ENCODE peak calls at places on chromosomes 1 and 21, in eight cellular contexts. M is SJSA1, U is iPS DF 6.9, C is uterus, N is left ventricle myocardium inferior, Y is upper lobe of right lung, L is mucosa of descending colon, Q is mesenchymal stem cell. X is an unnamed sample. For H3K9me3, the result is how much of the 10 kb centered on the place peaks cover.

GRCh38 chr21:29073222-29074006 is at the start of gene CCT8:
- DNase-seq in M (peak), U (peak), C (peak), N (peak), Y (peak), L (peak), Q (peak), X (peak)

GRCh38 chr1:177983824-177984528 is 14.1 kb upstream of the SEC16B start:
- DNase-seq in M (peak), U (peak), C (peak), N (peak), Y (no peak), L (peak), Q (peak), X (no peak)

GRCh38 chr1:58397187-58397820 is 149.2 kb downstream of the OMA1 start:
- DNase-seq in M (peak), U (no peak), C (no peak), N (no peak), Y (no peak), L (no peak), Q (peak), X (no peak)

GRCh38 chr1:9181176-9181906 is 52.4 kb upstream of the GPR157 start:
- DNase-seq in M (peak), U (no peak), C (peak), N (peak), Y (peak), L (peak), Q (peak), X (peak)

GRCh38 chr1:177585492-177586220 is 384.2 kb downstream of the SEC16B start:
- DNase-seq in M (no peak), U (no peak), C (no peak), N (no peak), Y (no peak), L (peak), Q (no peak), X (no peak)

GRCh38 chr1:115325876-115326275 is 12.2 kb downstream of the NGF start:
- DNase-seq in M (no peak), U (no peak), C (no peak), N (no peak), Y (no peak), L (no peak), Q (peak), X (no peak)

GRCh38 chr21:43935711-43936110 is 70.7 kb downstream of the AGPAT3 start:
- DNase-seq in M (no peak), U (no peak), C (no peak), N (no peak), Y (no peak), L (no peak), Q (no peak), X (no peak)

GRCh38 chr1:201156819-201157218 is 2.5 kb upstream of the TMEM9 start:
- DNase-seq in M (no peak), U (no peak), C (no peak), N (no peak), Y (no peak), L (no peak), Q (no peak), X (no peak)

GRCh38 chr1:207034998-207035397 is 2.4 kb upstream of the C1orf116 start:
- DNase-seq in M (peak), U (no peak), C (no peak), N (no peak), Y (no peak), L (no peak), Q (peak), X (no peak)

DNA sequence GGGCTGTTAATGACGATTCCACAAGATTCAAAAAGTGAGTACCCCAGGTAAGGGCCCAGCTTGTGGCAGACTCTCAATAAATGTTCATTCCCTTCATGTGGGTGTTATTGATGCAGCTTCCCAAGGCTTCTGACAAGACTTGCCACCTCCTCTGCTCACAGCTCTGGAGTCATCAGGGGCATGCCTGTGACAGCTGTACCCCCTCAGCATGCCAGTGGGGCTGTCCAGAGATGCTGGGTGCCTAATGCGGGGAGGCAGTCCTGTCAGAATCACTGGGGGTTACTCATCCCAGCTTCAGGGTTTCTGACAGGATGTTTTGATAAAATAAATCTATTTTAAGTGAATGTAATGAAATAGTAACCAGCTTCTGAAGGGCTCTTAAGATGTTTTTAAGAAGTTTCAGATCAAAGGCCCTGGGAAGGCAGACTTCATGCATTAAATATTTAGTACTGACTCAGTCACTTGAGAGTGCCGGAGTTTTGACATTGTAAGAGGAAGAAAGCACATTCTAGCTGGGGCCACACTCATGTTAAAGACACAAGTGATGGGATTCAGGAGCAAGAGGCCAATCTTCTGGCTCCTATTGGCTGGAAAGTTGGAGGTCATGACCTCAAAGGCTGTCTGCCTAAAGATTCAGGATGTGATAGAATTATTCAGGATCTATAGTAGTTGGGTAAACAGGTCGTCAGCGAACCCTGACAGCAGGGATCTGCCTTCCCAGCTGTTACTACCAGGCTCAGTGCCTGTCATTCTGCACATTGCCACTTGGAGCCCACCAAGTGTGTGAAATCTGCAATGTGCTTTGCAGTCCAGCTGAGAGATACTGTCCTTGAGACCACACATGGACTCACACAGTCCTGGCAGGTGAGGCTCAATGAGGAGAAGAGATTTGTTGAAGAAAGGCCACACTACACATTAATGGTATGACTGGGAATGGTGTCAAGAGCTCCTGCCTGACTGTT is 239.6 kb upstream of the BEND5 start:
- DNase-seq in M (no peak), U (no peak), C (no peak), N (no peak), Y (no peak), L (no peak), Q (no peak), X (no peak)
- H3K9me3 ChIP-seq in M (under half), U (under half), C (under half), N (under half), Y (under half), L (under half), Q (under half), X (under half)

GRCh38 chr21:16509466-16509865 is 779.7 kb downstream of the USP25 start:
- DNase-seq in M (no peak), U (no peak), C (no peak), N (no peak), Y (no peak), L (no peak), Q (no peak), X (no peak)

GRCh38 chr21:16519012-16519411 is 789.2 kb downstream of the USP25 start:
- DNase-seq in M (no peak), U (no peak), C (no peak), N (no peak), Y (no peak), L (no peak), Q (no peak), X (no peak)

GRCh38 chr21:16519656-16520055 is 789.9 kb downstream of the USP25 start:
- DNase-seq in M (no peak), U (no peak), C (no peak), N (no peak), Y (no peak), L (no peak), Q (no peak), X (no peak)

GRCh38 chr21:16517380-16517779 is 787.6 kb downstream of the USP25 start:
- DNase-seq in M (no peak), U (no peak), C (no peak), N (no peak), Y (no peak), L (no peak), Q (no peak), X (no peak)

DNA sequence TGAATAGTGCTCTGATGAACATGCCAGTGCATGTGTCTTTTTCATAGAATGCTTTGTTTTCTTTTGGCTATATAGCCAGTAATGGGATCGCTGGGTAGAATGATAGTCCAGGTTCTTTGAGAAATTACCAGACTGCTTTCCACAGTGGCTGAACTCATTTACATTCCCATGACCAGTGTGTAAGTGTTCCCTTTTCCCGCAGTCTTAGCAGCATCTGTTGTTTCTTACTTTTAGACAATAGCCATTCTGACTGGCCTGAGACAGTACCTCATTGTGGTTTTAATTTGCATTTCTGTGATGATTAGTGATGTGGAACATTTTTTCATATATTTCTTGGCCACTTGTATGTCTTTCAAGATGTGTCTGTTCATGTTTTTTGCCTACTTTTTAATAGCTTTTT is 784.5 kb downstream of the USP25 start:
- DNase-seq in M (no peak), U (no peak), C (no peak), N (no peak), Y (no peak), L (no peak), Q (no peak), X (no peak)
- H3K9me3 ChIP-seq in M (under half), U (under half), C (under half), N (under half), Y (under half), L (under half), Q (under half), X (under half)

GRCh38 chr1:66384258-66384657 is 149.7 kb upstream of the SGIP1 start:
- DNase-seq in M (no peak), U (no peak), C (no peak), N (no peak), Y (no peak), L (no peak), Q (no peak), X (no peak)
- H3K9me3 ChIP-seq in M (under half), U (under half), C (under half), N (under half), Y (under half), L (under half), Q (under half), X (under half)

GRCh38 chr1:248098529-248098928 is 3.5 kb downstream of the OR2L13 start:
- DNase-seq in M (no peak), U (no peak), C (no peak), N (no peak), Y (no peak), L (no peak), Q (no peak), X (no peak)

DNA sequence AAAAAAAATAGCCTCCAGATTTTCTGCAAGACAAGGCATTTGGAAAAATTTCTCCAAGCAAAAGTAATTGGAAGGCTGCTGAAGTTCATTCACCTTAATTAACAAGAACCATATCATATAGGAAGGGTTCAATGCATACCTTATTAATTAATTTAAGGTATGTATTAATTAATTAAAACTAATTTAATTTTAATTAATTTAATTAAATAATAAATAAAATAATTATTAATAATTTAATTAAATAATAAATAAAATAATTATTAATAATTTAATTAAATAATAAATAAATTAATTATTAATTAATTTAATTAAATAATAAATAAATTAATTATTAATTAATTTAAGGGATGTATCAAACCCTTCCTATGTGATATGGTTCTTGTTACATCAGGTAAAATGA is 7.9 kb downstream of the OR2L13 start:
- DNase-seq in M (no peak), U (no peak), C (no peak), N (no peak), Y (no peak), L (no peak), Q (no peak), X (no peak)
- H3K9me3 ChIP-seq in M (under half), U (under half), C (under half), N (under half), Y (under half), L (under half), Q (under half), X (under half)

DNA sequence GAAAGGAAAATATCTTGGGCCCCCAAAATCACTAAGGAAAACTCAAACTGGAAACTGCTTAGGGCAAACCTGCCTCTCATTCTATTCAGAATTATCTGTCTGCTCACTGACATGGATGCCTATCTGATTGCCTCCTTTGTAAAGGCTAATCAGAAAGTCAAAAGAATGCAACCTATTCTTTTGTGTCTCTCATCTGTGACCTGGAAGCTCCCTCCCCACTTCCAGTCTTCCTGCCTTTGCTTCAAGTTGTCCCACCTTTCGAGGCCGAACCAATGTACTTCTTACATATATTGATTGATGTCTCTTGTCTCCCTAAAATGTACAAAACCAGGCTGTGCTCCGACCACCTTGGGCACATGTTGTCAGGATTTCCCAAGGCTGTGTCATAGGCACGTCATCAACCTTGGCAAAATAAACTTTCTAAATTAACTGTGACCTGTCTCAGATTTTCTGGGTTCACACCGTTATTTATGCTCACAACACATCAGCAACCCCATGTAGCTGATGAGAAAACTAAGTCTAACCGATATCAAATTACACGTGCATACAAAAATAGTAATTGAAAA is 302.3 kb upstream of the NRIP1 start:
- DNase-seq in M (no peak), U (peak), C (no peak), N (no peak), Y (no peak), L (no peak), Q (no peak), X (no peak)
- H3K9me3 ChIP-seq in M (under half), U (under half), C (under half), N (under half), Y (under half), L (under half), Q (under half), X (under half)

GRCh38 chr1:228242313-228242864 is 34.5 kb downstream of the OBSCN start:
- DNase-seq in M (no peak), U (no peak), C (no peak), N (no peak), Y (no peak), L (no peak), Q (no peak), X (no peak)

GRCh38 chr1:228243093-228243492 is 35.2 kb downstream of the OBSCN start:
- DNase-seq in M (no peak), U (no peak), C (no peak), N (no peak), Y (no peak), L (no peak), Q (no peak), X (no peak)

GRCh38 chr1:228245111-228245510 is 37.3 kb downstream of the OBSCN start:
- DNase-seq in M (no peak), U (no peak), C (no peak), N (no peak), Y (no peak), L (no peak), Q (no peak), X (no peak)

GRCh38 chr1:228249508-228250305 is 41.9 kb downstream of the OBSCN start:
- DNase-seq in M (no peak), U (no peak), C (no peak), N (no peak), Y (no peak), L (no peak), Q (no peak), X (no peak)

GRCh38 chr1:228246216-228246900 is 38.5 kb downstream of the OBSCN start:
- DNase-seq in M (no peak), U (no peak), C (no peak), N (no peak), Y (no peak), L (no peak), Q (no peak), X (no peak)
- H3K9me3 ChIP-seq in M (under half), U (under half), C (under half), N (half or more), Y (under half), L (under half), Q (half or more), X (under half)

GRCh38 chr1:227577500-227577899 is 14.1 kb downstream of the ZNF678 start:
- DNase-seq in M (no peak), U (no peak), C (no peak), N (no peak), Y (no peak), L (no peak), Q (no peak), X (no peak)

GRCh38 chr1:227587968-227588367 is 24.6 kb downstream of the ZNF678 start:
- DNase-seq in M (no peak), U (no peak), C (no peak), N (no peak), Y (no peak), L (no peak), Q (no peak), X (no peak)

GRCh38 chr1:227586733-227587132 is 23.4 kb downstream of the ZNF678 start:
- DNase-seq in M (no peak), U (peak), C (no peak), N (no peak), Y (no peak), L (no peak), Q (no peak), X (no peak)

GRCh38 chr1:227583354-227583753 is 20.0 kb downstream of the ZNF678 start:
- DNase-seq in M (no peak), U (no peak), C (no peak), N (no peak), Y (no peak), L (no peak), Q (no peak), X (no peak)
- H3K9me3 ChIP-seq in M (under half), U (under half), C (under half), N (under half), Y (under half), L (under half), Q (half or more), X (under half)

GRCh38 chr1:13430495-13430894 is 20.2 kb downstream of the PRAMEF20 start:
- DNase-seq in M (no peak), U (no peak), C (no peak), N (no peak), Y (no peak), L (no peak), Q (no peak), X (no peak)
- H3K9me3 ChIP-seq in M (under half), U (under half), C (under half), N (under half), Y (under half), L (under half), Q (under half), X (under half)

GRCh38 chr1:82931051-82931450 is 1067.9 kb downstream of the TTLL7 start:
- DNase-seq in M (no peak), U (no peak), C (no peak), N (no peak), Y (no peak), L (no peak), Q (peak), X (no peak)
- H3K9me3 ChIP-seq in M (under half), U (under half), C (under half), N (under half), Y (under half), L (under half), Q (under half), X (under half)

GRCh38 chr1:3959361-3959760 is 59.3 kb upstream of the C1orf174 start:
- DNase-seq in M (no peak), U (no peak), C (no peak), N (no peak), Y (no peak), L (no peak), Q (no peak), X (no peak)
- H3K9me3 ChIP-seq in M (under half), U (under half), C (under half), N (under half), Y (under half), L (under half), Q (under half), X (under half)

X was measured in T-helper 17 cell.